ENCODE peak calls at places on chromosomes 12 and 14, in five cellular contexts. G, A, I, J and E are unnamed samples.

GRCh38 chr14:76832503-76832988 is 6.3 kb downstream of the LRRC74A start:
- DNase-seq in G (peak), A (no peak), I (no peak), J (no peak), E (no peak)

GRCh38 chr12:111330800-111331752 is 37.8 kb downstream of the PHETA1 start:
- DNase-seq in G (peak), A (no peak), I (no peak), J (peak), E (peak)

GRCh38 chr12:26406813-26407212 is 211.4 kb downstream of the SSPN start:
- DNase-seq in G (no peak), A (no peak), I (no peak), J (no peak), E (no peak)

GRCh38 chr14:56334458-56334857 is 216.2 kb downstream of the PELI2 start:
- DNase-seq in G (no peak), A (no peak), I (no peak), J (no peak), E (peak)

GRCh38 chr14:20455355-20456300 is 602 bp downstream of the APEX1 start:
- DNase-seq in G (peak), A (no peak), I (peak), J (no peak), E (peak)

GRCh38 chr14:55864890-55865655 is 253.1 kb upstream of the PELI2 start:
- DNase-seq in G (no peak), A (no peak), I (no peak), J (peak), E (no peak)

GRCh38 chr12:82619644-82620043 is 67.1 kb upstream of the TMTC2 start:
- DNase-seq in G (no peak), A (no peak), I (no peak), J (no peak), E (no peak)

GRCh38 chr14:31726337-31726736 is 165.1 kb downstream of the NUBPL start:
- DNase-seq in G (no peak), A (no peak), I (no peak), J (no peak), E (no peak)

GRCh38 chr12:26821212-26821701 is 11.7 kb downstream of the ITPR2 start:
- DNase-seq in G (peak), A (no peak), I (no peak), J (no peak), E (peak)

GRCh38 chr14:75831455-75831854 is 150.3 kb downstream of the TGFB3 start:
- DNase-seq in G (peak), A (peak), I (peak), J (peak), E (peak)

GRCh38 chr12:5085896-5086295 is 42.2 kb downstream of the KCNA5 start:
- DNase-seq in G (peak), A (no peak), I (no peak), J (no peak), E (peak)

GRCh38 chr12:125773033-125773432 is 707.8 kb downstream of the AACS start:
- DNase-seq in G (no peak), A (no peak), I (no peak), J (peak), E (peak)

GRCh38 chr14:92253381-92253894 is 69.5 kb upstream of the SLC24A4 start:
- DNase-seq in G (no peak), A (no peak), I (no peak), J (no peak), E (no peak)

GRCh38 chr14:92258934-92259333 is 64.0 kb upstream of the SLC24A4 start:
- DNase-seq in G (no peak), A (no peak), I (no peak), J (no peak), E (no peak)

GRCh38 chr14:92252291-92252690 is 70.7 kb upstream of the SLC24A4 start:
- DNase-seq in G (no peak), A (no peak), I (no peak), J (no peak), E (no peak)

GRCh38 chr14:92259613-92260357 is 63.2 kb upstream of the SLC24A4 start:
- DNase-seq in G (no peak), A (no peak), I (no peak), J (no peak), E (no peak)

GRCh38 chr14:92254786-92255185 is 68.2 kb upstream of the SLC24A4 start:
- DNase-seq in G (peak), A (peak), I (peak), J (no peak), E (peak)
- H3K4me3 ChIP-seq in G (no peak), A (no peak), I (no peak), J (no peak), E (no peak)

DNA sequence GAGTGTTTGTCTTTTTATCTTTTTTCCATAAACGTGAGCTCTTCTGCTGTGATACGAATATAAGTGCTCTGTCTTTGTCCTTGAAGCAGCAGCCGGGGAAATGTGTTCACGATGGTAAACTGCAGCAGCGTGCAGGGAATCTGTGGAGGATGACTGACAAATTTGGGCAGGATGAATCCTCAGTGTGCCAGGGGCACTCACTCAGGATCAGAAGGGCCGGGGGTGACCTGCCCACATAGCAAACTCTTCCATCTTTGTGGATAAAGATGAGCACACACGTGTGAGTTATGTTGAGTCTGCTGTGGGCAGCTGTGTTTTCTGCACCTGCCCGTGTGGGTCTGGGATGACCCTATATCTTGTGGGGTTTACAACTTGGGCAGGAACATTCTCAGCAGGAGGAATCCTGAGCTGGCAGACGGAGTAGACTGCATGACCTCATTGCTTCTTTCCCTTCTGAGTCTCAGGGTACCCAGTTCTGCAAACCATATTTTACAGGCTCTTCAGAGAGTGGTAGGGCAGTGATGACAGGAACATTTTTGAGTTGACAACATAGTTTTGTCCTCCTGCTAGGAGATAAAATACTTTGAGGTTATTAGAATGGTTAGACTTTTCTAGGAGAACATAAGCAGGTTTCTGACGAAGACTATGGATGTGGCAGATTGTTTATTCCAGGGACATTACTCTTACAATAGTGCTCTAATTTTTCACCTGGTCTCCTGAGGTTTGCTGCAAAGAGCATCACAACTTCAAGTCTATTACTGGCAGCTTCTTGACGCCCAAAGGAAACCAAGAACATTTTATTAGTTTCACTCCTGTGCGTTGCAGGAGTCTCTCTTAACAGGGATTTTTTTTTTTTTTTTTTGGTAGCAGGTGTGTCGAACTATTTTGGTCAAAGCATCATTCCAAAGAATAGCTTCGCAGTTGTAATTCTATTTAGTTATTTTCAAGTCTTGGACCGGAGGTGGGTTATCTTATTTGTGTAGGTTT is 910 bp downstream of the ANO4 start:
- DNase-seq in G (no peak), A (no peak), I (no peak), J (no peak), E (peak)
- H3K4me3 ChIP-seq in G (no peak), A (peak), I (no peak), J (no peak), E (peak)

GRCh38 chr12:91478500-91478899 is 295.9 kb upstream of the DCN start:
- DNase-seq in G (no peak), A (no peak), I (no peak), J (no peak), E (no peak)
- H3K4me3 ChIP-seq in G (no peak), A (no peak), I (no peak), J (no peak), E (no peak)

GRCh38 chr12:62909340-62909739 is 25.6 kb downstream of the PPM1H start:
- DNase-seq in G (no peak), A (no peak), I (no peak), J (no peak), E (no peak)

GRCh38 chr12:62908667-62909066 is 26.3 kb downstream of the PPM1H start:
- DNase-seq in G (no peak), A (no peak), I (no peak), J (no peak), E (no peak)

GRCh38 chr12:62911288-62911687 is 23.7 kb downstream of the PPM1H start:
- DNase-seq in G (no peak), A (no peak), I (no peak), J (no peak), E (no peak)

GRCh38 chr12:62912644-62913043 is 22.3 kb downstream of the PPM1H start:
- DNase-seq in G (no peak), A (no peak), I (no peak), J (no peak), E (no peak)

DNA sequence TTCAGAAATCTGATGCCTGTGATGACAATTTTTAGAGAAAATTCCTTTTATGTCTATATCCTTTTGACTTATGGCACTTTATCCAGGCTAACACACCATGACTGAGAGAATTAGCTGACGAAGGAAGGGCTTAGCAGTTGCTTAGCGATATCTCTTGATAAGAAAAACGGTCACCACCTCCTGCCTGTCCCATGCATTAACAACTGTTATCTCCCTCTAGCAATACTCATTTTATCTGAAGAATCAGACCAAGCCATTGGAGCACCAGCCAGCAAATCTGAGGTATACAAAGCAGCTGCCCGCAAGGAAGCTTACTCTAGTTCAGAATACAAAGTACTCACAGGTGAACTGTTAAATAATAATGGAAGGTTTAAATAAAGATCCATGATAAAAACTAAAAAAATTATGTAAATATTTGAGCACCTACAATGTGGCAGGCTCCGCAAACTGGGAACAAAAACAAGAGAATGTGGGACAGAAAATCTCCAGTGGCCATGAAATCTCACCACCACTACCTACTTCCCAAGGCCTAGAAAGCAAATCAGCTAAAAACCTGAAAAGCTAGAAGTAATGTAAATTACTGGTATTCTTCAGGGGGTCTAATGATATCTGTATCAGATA is 24.3 kb downstream of the PPM1H start:
- DNase-seq in G (no peak), A (no peak), I (no peak), J (peak), E (no peak)
- H3K4me3 ChIP-seq in G (no peak), A (no peak), I (no peak), J (no peak), E (no peak)

GRCh38 chr14:93059260-93059659 is 56.5 kb downstream of the ITPK1 start:
- DNase-seq in G (no peak), A (no peak), I (no peak), J (no peak), E (no peak)

GRCh38 chr14:93059917-93060545 is 55.7 kb downstream of the ITPK1 start:
- DNase-seq in G (no peak), A (no peak), I (no peak), J (peak), E (no peak)

GRCh38 chr14:93061380-93062012 is 54.2 kb downstream of the ITPK1 start:
- DNase-seq in G (no peak), A (no peak), I (no peak), J (no peak), E (no peak)

GRCh38 chr14:93063393-93063792 is 52.3 kb downstream of the ITPK1 start:
- DNase-seq in G (no peak), A (no peak), I (no peak), J (no peak), E (no peak)

DNA sequence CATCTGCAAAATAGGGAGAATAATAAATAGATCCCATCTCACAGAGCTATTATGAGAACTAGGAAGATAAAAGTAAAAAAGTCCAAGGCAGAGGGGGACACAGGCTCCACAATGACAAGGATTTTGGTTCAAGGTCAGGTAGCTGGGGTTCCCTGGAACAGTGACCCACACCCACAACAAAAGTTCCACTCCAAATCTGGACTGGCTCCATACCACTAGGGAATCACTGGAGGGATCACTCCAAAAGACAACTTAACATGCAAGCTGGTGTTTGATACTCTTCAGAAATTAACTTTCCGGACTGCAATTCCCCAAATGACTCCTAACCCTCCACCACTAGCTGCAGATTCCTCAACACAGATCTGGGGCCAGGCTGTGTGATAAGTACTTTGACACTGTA is 54.9 kb downstream of the ITPK1 start:
- DNase-seq in G (no peak), A (no peak), I (no peak), J (no peak), E (no peak)
- H3K4me3 ChIP-seq in G (no peak), A (no peak), I (no peak), J (no peak), E (no peak)